ENCODE peak calls at places on chromosomes 13 and 19, in six cellular contexts. B is upper lobe of left lung, G is breast epithelium, N is ovary, L is transverse colon, M is sigmoid colon. C is an unnamed sample.

GRCh38 chr19:37817180-37817911 is 38.0 kb upstream of the ZNF573 start:
- DNase-seq in B (peak; percentile 94), G (peak; percentile 53), L (peak; percentile 66), M (peak; percentile 90), N (peak; percentile 92), C (peak; percentile 92)

GRCh38 chr13:49495783-49496762 is at the start of gene PHF11:
- DNase-seq in G (peak; percentile 71), L (peak; percentile 87), N (peak; percentile 71), M (peak; percentile 89), B (peak; percentile 95), C (peak; percentile 88)

GRCh38 chr13:32408296-32408998 is 19.5 kb downstream of the N4BP2L1 start:
- DNase-seq in N (no peak), M (no peak), L (no peak), G (no peak), B (no peak), C (no peak)

GRCh38 chr13:91722267-91722884 is 324.0 kb downstream of the GPC5 start:
- DNase-seq in N (no peak), L (no peak), M (no peak), B (no peak), G (no peak), C (no peak)

GRCh38 chr13:46296920-46297319 is 85.2 kb downstream of the LRRC63 start:
- DNase-seq in B (no peak), L (no peak), G (no peak), N (no peak), M (no peak), C (no peak)

GRCh38 chr19:45470147-45471081 is 2.6 kb downstream of the FOSB start:
- DNase-seq in G (peak; percentile 67), M (no peak), L (peak; percentile 41), B (peak; percentile 91), N (peak; percentile 60), C (no peak)

GRCh38 chr19:6730153-6730804 is 7.1 kb downstream of the GPR108 start:
- DNase-seq in B (peak; percentile 97), N (peak; percentile 98), M (peak; percentile 86), L (peak; percentile 94), G (no peak), C (no peak)

GRCh38 chr13:102770435-102770834 is 3.2 kb downstream of the TEX30 start:
- DNase-seq in M (no peak), N (no peak), L (no peak), B (no peak), G (no peak), C (no peak)

GRCh38 chr13:49295231-49295630 is 47.5 kb downstream of the CDADC1 start:
- DNase-seq in N (peak; percentile 85), M (no peak), G (no peak), L (no peak), B (no peak), C (no peak)

GRCh38 chr19:1138121-1138520 is 34.3 kb downstream of the GPX4 start:
- DNase-seq in L (no peak), B (peak; percentile 63), N (no peak), M (no peak), G (no peak), C (no peak)
- H3K4me1 ChIP-seq in L (peaks cover 27% of the 10 kb centered on the region), B (peaks cover 32% of the 10 kb centered on the region), N (peaks cover 9% of the 10 kb centered on the region), M (no peaks in the 10 kb centered on the region), G (peaks cover 20% of the 10 kb centered on the region), C (peaks cover 20% of the 10 kb centered on the region)

DNA sequence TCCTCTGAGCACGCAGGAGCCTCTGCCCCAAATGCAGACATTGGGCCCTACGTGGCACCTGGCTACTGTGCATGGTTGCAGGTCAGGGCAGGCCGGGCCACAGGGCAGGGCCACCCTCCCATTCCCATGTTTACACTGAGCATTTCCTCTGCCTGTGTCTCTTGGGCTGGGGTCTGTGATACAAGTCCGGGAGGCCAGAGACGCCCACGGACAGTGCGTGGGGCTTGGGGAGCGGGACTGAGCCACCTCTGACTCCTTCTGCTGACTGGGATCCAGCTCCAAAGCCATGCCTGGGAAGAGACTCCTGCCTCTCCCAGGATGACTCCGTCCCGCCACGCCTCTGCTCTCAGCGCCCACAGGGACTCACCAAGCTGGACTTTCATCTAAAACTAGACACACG is 18.8 kb downstream of the GAS6 start:
- DNase-seq in M (no peak), B (peak; percentile 45), N (peak; percentile 16), L (peak; percentile 6), G (no peak), C (peak; percentile 49)
- TF ChIP-seq POLR2A in M (no peak), B (no peak), N (no peak), L (no peak), G (no peak), C (no peak)

DNA sequence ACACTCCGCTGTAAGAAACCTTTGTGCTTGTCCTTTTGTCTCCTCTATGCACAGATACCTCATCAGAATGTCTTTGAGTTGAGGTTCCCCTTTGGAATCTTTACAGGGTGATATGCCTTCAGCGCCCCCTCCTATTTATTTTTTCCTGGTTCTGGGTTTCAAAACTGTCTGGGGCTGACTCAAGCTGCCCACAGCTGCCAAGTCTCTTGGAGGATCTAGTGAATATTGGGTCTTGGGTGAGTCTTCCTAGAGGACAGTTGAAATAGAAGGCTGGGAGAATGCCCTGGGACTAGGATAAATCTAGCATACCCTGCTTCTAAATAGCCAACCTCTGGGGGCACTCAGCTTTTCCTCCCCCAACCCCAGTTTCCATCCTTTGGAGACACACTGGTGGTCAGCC is 945 bp downstream of the ZNF136 start:
- DNase-seq in N (no peak), M (no peak), L (no peak), B (no peak), G (no peak), C (no peak)
- TF ChIP-seq CTCF in N (no peak), M (no peak), L (no peak), B (no peak), G (no peak), C (no peak)

GRCh38 chr13:113951246-113951999 is 22.5 kb downstream of the C13orf46 start:
- DNase-seq in L (peak; percentile 91), N (peak; percentile 86), G (peak; percentile 86), M (peak; percentile 93), B (peak; percentile 95), C (peak; percentile 88)

GRCh38 chr13:113950451-113951245 is 23.2 kb downstream of the C13orf46 start:
- DNase-seq in B (peak; percentile 66), N (no peak), L (no peak), G (no peak), M (no peak), C (peak; percentile 29)

GRCh38 chr13:113948034-113948742 is 25.7 kb downstream of the C13orf46 start:
- DNase-seq in N (peak; percentile 10), B (no peak), L (no peak), M (no peak), G (no peak), C (peak; percentile 18)

GRCh38 chr13:113947321-113948033 is 26.4 kb downstream of the C13orf46 start:
- DNase-seq in L (peak; percentile 65), B (peak; percentile 50), M (no peak), G (peak; percentile 72), N (peak; percentile 66), C (peak; percentile 59)

DNA sequence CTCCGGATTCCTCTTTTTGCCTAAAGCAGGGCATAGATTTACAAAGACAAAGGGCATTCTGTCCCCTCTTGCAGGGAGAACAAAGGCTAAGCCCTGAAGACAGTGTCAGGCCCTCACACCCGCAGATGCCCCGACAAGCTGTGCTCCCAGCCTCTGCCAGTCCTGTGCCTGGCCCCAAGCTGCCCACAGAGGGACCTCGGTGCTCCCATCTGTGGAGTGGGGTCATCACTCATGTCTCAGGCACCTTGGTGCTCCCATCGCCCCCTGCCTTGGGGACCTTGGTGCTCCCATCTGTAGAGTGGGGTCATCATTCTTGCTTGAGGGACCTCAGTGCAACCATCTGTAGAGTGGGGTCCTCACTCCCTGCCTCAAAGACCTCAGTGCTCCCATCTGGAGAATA is 24.3 kb downstream of the C13orf46 start:
- DNase-seq in M (no peak), G (no peak), L (no peak), B (no peak), N (peak; percentile 11), C (no peak)
- H3K4me1 ChIP-seq in M (no peaks in the 10 kb centered on the region), G (peaks cover 5% of the 10 kb centered on the region), L (peaks cover 11% of the 10 kb centered on the region), B (peaks cover 11% of the 10 kb centered on the region), N (no peaks in the 10 kb centered on the region), C (peaks cover 20% of the 10 kb centered on the region)

GRCh38 chr19:13841339-13842293 is 35.3 kb upstream of the NANOS3 start:
- DNase-seq in G (peak; percentile 91), N (peak; percentile 52), L (peak; percentile 84), M (peak; percentile 86), B (peak; percentile 91), C (peak; percentile 78)
- TF ChIP-seq POLR2A in G (peak; percentile 35), N (peak; percentile 25), L (peak; percentile 81), M (peak; percentile 30), B (no peak), C (no peak)

GRCh38 chr19:16371540-16371986 is 46.9 kb downstream of the KLF2 start:
- DNase-seq in B (peak; percentile 90), N (no peak), M (no peak), G (no peak), L (peak; percentile 90), C (peak; percentile 65)

GRCh38 chr19:16373539-16373938 is 48.9 kb downstream of the KLF2 start:
- DNase-seq in B (no peak), M (peak; percentile 85), N (peak; percentile 81), G (no peak), L (no peak), C (no peak)

GRCh38 chr19:16370671-16371391 is 46.2 kb downstream of the KLF2 start:
- DNase-seq in G (no peak), B (no peak), N (no peak), L (no peak), M (no peak), C (no peak)

GRCh38 chr19:16373079-16373478 is 48.5 kb downstream of the KLF2 start:
- DNase-seq in B (no peak), N (no peak), L (no peak), M (no peak), G (no peak), C (no peak)

DNA sequence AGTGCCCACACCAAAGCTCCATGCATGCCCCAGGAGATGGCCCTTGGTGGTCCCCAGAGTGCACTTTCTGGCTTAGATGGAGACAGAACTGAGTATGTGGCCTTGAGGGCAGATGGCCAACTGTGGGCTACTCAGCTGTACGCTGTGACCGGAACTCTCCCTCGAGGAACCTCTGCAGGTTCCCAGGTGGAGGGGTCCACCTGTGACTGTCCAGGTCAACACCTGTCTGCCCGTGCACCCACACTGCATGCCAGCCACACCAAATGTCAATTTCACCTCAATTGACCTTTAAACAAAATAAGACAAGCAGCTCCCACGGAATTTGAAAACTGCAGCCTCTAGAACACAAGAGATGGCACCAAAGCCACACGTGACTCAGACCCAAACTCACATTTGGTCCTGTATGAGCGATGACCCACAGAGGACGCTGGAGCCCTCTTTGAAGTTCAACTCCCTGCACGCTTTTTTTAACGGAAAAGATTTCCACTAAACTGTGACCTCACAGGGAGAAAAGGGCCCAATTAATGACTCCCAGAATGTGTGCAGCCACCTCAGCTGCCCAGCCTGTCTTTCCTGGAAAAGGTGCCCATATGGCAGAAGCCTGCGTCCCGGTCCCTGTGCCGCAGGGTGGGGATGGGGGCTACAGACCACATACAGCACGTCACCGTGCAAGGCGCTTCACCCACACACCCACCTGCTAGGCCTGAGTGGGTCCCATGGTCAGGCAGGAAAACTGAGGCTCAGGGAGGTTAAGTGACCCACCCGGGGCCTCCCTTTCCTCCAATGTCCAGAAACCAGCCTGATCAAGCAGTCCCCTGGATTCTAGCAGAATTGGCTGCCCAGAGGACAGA is 47.7 kb downstream of the KLF2 start:
- DNase-seq in M (peak; percentile 46), B (no peak), N (no peak), L (no peak), G (no peak), C (no peak)
- TF ChIP-seq CTCF in M (no peak), B (no peak), N (no peak), L (no peak), G (no peak), C (no peak)

C was measured in heart left ventricle.